ENCODE peak calls at places on chromosomes 16 and 17, in six cellular contexts. V is tibial artery; K is left lung; W is HCT116; H is prostate gland; L is CD4-positive, alpha-beta memory T cell. Z is an unnamed sample.

GRCh38 chr16:47939690-47940089 is 216.1 kb downstream of the ABCC12 start:
- DNase-seq in W (no peak), V (no peak), K (no peak), H (no peak), L (no peak), Z (no peak)

GRCh38 chr17:65228734-65229390 is 91.7 kb downstream of the RGS9 start:
- DNase-seq in K (peak; percentile 46), H (no peak), V (no peak), L (peak; percentile 59), W (peak; percentile 28), Z (peak; percentile 13)

GRCh38 chr17:81328489-81328888 is 33.4 kb upstream of the SLC38A10 start:
- DNase-seq in V (no peak), W (no peak), K (no peak), H (no peak), L (no peak), Z (no peak)

GRCh38 chr17:4176803-4177472 is 33.9 kb downstream of the CYB5D2 start:
- DNase-seq in V (no peak), W (no peak), H (no peak), L (no peak), K (no peak), Z (no peak)

GRCh38 chr17:49390548-49391324 is 23.9 kb downstream of the PHB1 start:
- DNase-seq in V (peak; percentile 28), K (peak; percentile 52), H (peak; percentile 28), L (no peak), W (no peak), Z (no peak)

GRCh38 chr16:21650517-21650916 is 1.9 kb downstream of the IGSF6 start:
- DNase-seq in L (no peak), H (no peak), K (no peak), W (no peak), V (peak; percentile 52), Z (no peak)

GRCh38 chr17:17156511-17156910 is 49.6 kb downstream of the PLD6 start:
- DNase-seq in H (no peak), L (no peak), K (no peak), V (no peak), W (no peak), Z (no peak)

GRCh38 chr17:27155866-27156265 is 138.0 kb upstream of the WSB1 start:
- DNase-seq in H (no peak), V (no peak), W (no peak), L (no peak), K (no peak), Z (peak; percentile 44)

GRCh38 chr16:1375298-1375640 is 23.5 kb downstream of the GNPTG start:
- DNase-seq in H (no peak), L (no peak), K (no peak), V (no peak), W (no peak), Z (no peak)
- H3K4me3 ChIP-seq in H (no peak overlapping the region), L (no peak overlapping the region), K (no peak overlapping the region), V (no peak overlapping the region), W (no peak overlapping the region), Z (no peak overlapping the region)

DNA sequence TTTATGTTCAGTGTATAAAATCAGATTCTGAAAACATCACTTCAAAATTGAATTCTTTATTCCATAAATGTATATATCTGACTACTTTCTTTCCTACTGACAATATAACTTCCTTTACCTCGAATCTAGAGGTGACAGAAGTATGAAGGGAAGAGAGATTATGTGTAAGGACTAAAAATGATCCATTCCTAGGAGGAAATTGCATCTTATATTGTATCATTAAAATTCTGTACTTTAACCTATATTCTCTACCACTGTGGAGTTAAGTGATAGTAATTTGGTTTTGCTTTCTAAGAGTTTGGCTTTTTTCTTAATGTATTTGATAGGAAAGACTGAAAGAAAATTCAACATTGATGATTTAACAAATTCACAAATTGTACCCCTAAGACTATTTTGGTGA is 11.4 kb downstream of the MYH4 start:
- DNase-seq in L (no peak), W (no peak), V (no peak), K (no peak), H (no peak), Z (no peak)
- H3K4me1 ChIP-seq in L (no peaks in the 10 kb centered on the region), W (no peaks in the 10 kb centered on the region), V (no peaks in the 10 kb centered on the region), K (no peaks in the 10 kb centered on the region), H (no peaks in the 10 kb centered on the region), Z (no peaks in the 10 kb centered on the region)

GRCh38 chr17:977163-977562 is 2.4 kb downstream of the NXN start:
- DNase-seq in W (no peak), K (no peak), V (no peak), H (no peak), L (no peak), Z (no peak)

GRCh38 chr17:979211-979538 is 401 bp downstream of the NXN start:
- DNase-seq in H (no peak), K (peak; percentile 50), W (no peak), L (no peak), V (no peak), Z (no peak)

GRCh38 chr17:975321-975982 is 4.1 kb downstream of the NXN start:
- DNase-seq in L (no peak), W (no peak), H (no peak), V (no peak), K (no peak), Z (no peak)

GRCh38 chr17:978110-979093 is 1.2 kb downstream of the NXN start:
- DNase-seq in K (peak; percentile 45), W (no peak), L (no peak), V (no peak), H (no peak), Z (no peak)

GRCh38 chr17:976316-976715 is 3.3 kb downstream of the NXN start:
- DNase-seq in V (no peak), K (no peak), L (no peak), H (no peak), W (no peak), Z (no peak)
- H3K4me3 ChIP-seq in V (no peak overlapping the region), K (no peak overlapping the region), L (no peak overlapping the region), H (no peak overlapping the region), W (no peak overlapping the region), Z (no peak overlapping the region)

GRCh38 chr17:82878545-82878944 is 38.7 kb upstream of the ZNF750 start:
- DNase-seq in V (no peak), H (no peak), K (no peak), W (no peak), L (no peak), Z (no peak)
- H3K4me1 ChIP-seq in V (peaks cover 8% of the 10 kb centered on the region), H (peaks cover 24% of the 10 kb centered on the region), K (peaks cover 55% of the 10 kb centered on the region), W (peaks cover 33% of the 10 kb centered on the region), L (peaks cover 35% of the 10 kb centered on the region), Z (peaks cover 28% of the 10 kb centered on the region)

GRCh38 chr16:11799017-11799381 is 1.9 kb upstream of the ZC3H7A start:
- DNase-seq in K (no peak), L (no peak), V (no peak), W (no peak), H (no peak), Z (no peak)
- H3K4me3 ChIP-seq in K (peak overlapping the region; percentile 90), L (no peak overlapping the region), V (no peak overlapping the region), W (no peak overlapping the region), H (no peak overlapping the region), Z (peak overlapping the region; percentile 97)

Z was measured in CD8-positive, alpha-beta memory T cell.